ENCODE peak calls at places on chromosomes 6 and 20, in seven cellular contexts. One of them, this sample, is unnamed.

GRCh38 chr20:23086056-23086551 is at the start of gene CD93:
- DNase-seq in EL: no peak
- DNase-seq in stimulated activated CD4-positive, alpha-beta T cell treated with anti-CD3 and anti-CD28 coated beads, Interleukin-1b, Interleukin-23, amount 100 ng/mL, for 24 hours: no peak
- DNase-seq in stimulated activated CD8-positive, alpha-beta memory T cell treated with anti-CD3 and anti-CD28 coated beads, Interleukin-15, amount 100 ng/mL, for 24 hours: no peak
- DNase-seq in amniotic stem cell: no peak
- DNase-seq in body of pancreas: peak; percentile 50
- DNase-seq in astrocyte of the cerebellum: no peak
- DNase-seq in this sample: no peak

GRCh38 chr20:47557218-47557617 is 55.5 kb downstream of the NCOA3 start:
- DNase-seq in EL: no peak
- DNase-seq in stimulated activated CD4-positive, alpha-beta T cell treated with anti-CD3 and anti-CD28 coated beads, Interleukin-1b, Interleukin-23, amount 100 ng/mL, for 24 hours: no peak
- DNase-seq in stimulated activated CD8-positive, alpha-beta memory T cell treated with anti-CD3 and anti-CD28 coated beads, Interleukin-15, amount 100 ng/mL, for 24 hours: no peak
- DNase-seq in amniotic stem cell: no peak
- DNase-seq in body of pancreas: no peak
- DNase-seq in astrocyte of the cerebellum: no peak
- DNase-seq in this sample: no peak

GRCh38 chr6:157068691-157069228 is 254.6 kb downstream of the TMEM242 start:
- DNase-seq in EL: peak; percentile 28
- DNase-seq in stimulated activated CD4-positive, alpha-beta T cell treated with anti-CD3 and anti-CD28 coated beads, Interleukin-1b, Interleukin-23, amount 100 ng/mL, for 24 hours: no peak
- DNase-seq in stimulated activated CD8-positive, alpha-beta memory T cell treated with anti-CD3 and anti-CD28 coated beads, Interleukin-15, amount 100 ng/mL, for 24 hours: no peak
- DNase-seq in amniotic stem cell: no peak
- DNase-seq in body of pancreas: no peak
- DNase-seq in astrocyte of the cerebellum: no peak
- DNase-seq in this sample: no peak

GRCh38 chr6:13979284-13980171 is 54.8 kb downstream of the RNF182 start:
- DNase-seq in EL: no peak
- DNase-seq in stimulated activated CD4-positive, alpha-beta T cell treated with anti-CD3 and anti-CD28 coated beads, Interleukin-1b, Interleukin-23, amount 100 ng/mL, for 24 hours: no peak
- DNase-seq in stimulated activated CD8-positive, alpha-beta memory T cell treated with anti-CD3 and anti-CD28 coated beads, Interleukin-15, amount 100 ng/mL, for 24 hours: no peak
- DNase-seq in amniotic stem cell: no peak
- DNase-seq in body of pancreas: no peak
- DNase-seq in astrocyte of the cerebellum: no peak
- DNase-seq in this sample: no peak

GRCh38 chr6:33621396-33622388 is 570 bp downstream of the ITPR3 start:
- DNase-seq in EL: peak; percentile 67
- DNase-seq in stimulated activated CD4-positive, alpha-beta T cell treated with anti-CD3 and anti-CD28 coated beads, Interleukin-1b, Interleukin-23, amount 100 ng/mL, for 24 hours: no peak
- DNase-seq in stimulated activated CD8-positive, alpha-beta memory T cell treated with anti-CD3 and anti-CD28 coated beads, Interleukin-15, amount 100 ng/mL, for 24 hours: no peak
- DNase-seq in amniotic stem cell: no peak
- DNase-seq in body of pancreas: peak; percentile 43
- DNase-seq in astrocyte of the cerebellum: no peak
- DNase-seq in this sample: peak; percentile 60

GRCh38 chr6:97440590-97441176 is 157.7 kb upstream of the MMS22L start:
- DNase-seq in EL: peak; percentile 18
- DNase-seq in stimulated activated CD4-positive, alpha-beta T cell treated with anti-CD3 and anti-CD28 coated beads, Interleukin-1b, Interleukin-23, amount 100 ng/mL, for 24 hours: no peak
- DNase-seq in stimulated activated CD8-positive, alpha-beta memory T cell treated with anti-CD3 and anti-CD28 coated beads, Interleukin-15, amount 100 ng/mL, for 24 hours: no peak
- DNase-seq in amniotic stem cell: no peak
- DNase-seq in body of pancreas: no peak
- DNase-seq in astrocyte of the cerebellum: no peak
- DNase-seq in this sample: no peak

GRCh38 chr20:31260326-31260932 is 3.0 kb downstream of the DEFB115 start:
- DNase-seq in EL: no peak
- DNase-seq in stimulated activated CD4-positive, alpha-beta T cell treated with anti-CD3 and anti-CD28 coated beads, Interleukin-1b, Interleukin-23, amount 100 ng/mL, for 24 hours: no peak
- DNase-seq in stimulated activated CD8-positive, alpha-beta memory T cell treated with anti-CD3 and anti-CD28 coated beads, Interleukin-15, amount 100 ng/mL, for 24 hours: no peak
- DNase-seq in amniotic stem cell: no peak
- DNase-seq in body of pancreas: no peak
- DNase-seq in astrocyte of the cerebellum: no peak
- DNase-seq in this sample: no peak

GRCh38 chr20:37096415-37097039 is 730 bp upstream of the RBL1 start:
- DNase-seq in EL: no peak
- DNase-seq in stimulated activated CD4-positive, alpha-beta T cell treated with anti-CD3 and anti-CD28 coated beads, Interleukin-1b, Interleukin-23, amount 100 ng/mL, for 24 hours: no peak
- DNase-seq in stimulated activated CD8-positive, alpha-beta memory T cell treated with anti-CD3 and anti-CD28 coated beads, Interleukin-15, amount 100 ng/mL, for 24 hours: no peak
- DNase-seq in amniotic stem cell: no peak
- DNase-seq in body of pancreas: no peak
- DNase-seq in astrocyte of the cerebellum: no peak
- DNase-seq in this sample: no peak

GRCh38 chr6:36702656-36703055 is 5.0 kb downstream of the RAB44 start:
- DNase-seq in EL: no peak
- DNase-seq in stimulated activated CD4-positive, alpha-beta T cell treated with anti-CD3 and anti-CD28 coated beads, Interleukin-1b, Interleukin-23, amount 100 ng/mL, for 24 hours: no peak
- DNase-seq in stimulated activated CD8-positive, alpha-beta memory T cell treated with anti-CD3 and anti-CD28 coated beads, Interleukin-15, amount 100 ng/mL, for 24 hours: no peak
- DNase-seq in amniotic stem cell: no peak
- DNase-seq in body of pancreas: no peak
- DNase-seq in astrocyte of the cerebellum: no peak
- DNase-seq in this sample: no peak

GRCh38 chr6:166101819-166102419 is 65.7 kb downstream of the TBXT start:
- DNase-seq in EL: no peak
- DNase-seq in stimulated activated CD4-positive, alpha-beta T cell treated with anti-CD3 and anti-CD28 coated beads, Interleukin-1b, Interleukin-23, amount 100 ng/mL, for 24 hours: no peak
- DNase-seq in stimulated activated CD8-positive, alpha-beta memory T cell treated with anti-CD3 and anti-CD28 coated beads, Interleukin-15, amount 100 ng/mL, for 24 hours: no peak
- DNase-seq in amniotic stem cell: no peak
- DNase-seq in body of pancreas: no peak
- DNase-seq in astrocyte of the cerebellum: no peak
- DNase-seq in this sample: no peak

GRCh38 chr6:27332692-27333641 is 20.9 kb upstream of the POM121L2 start:
- DNase-seq in EL: peak; percentile 78
- DNase-seq in stimulated activated CD4-positive, alpha-beta T cell treated with anti-CD3 and anti-CD28 coated beads, Interleukin-1b, Interleukin-23, amount 100 ng/mL, for 24 hours: no peak
- DNase-seq in stimulated activated CD8-positive, alpha-beta memory T cell treated with anti-CD3 and anti-CD28 coated beads, Interleukin-15, amount 100 ng/mL, for 24 hours: no peak
- DNase-seq in amniotic stem cell: peak; percentile 18
- DNase-seq in body of pancreas: peak; percentile 17
- DNase-seq in astrocyte of the cerebellum: no peak
- DNase-seq in this sample: no peak

GRCh38 chr6:110284877-110285276 is 73.3 kb downstream of the METTL24 start:
- DNase-seq in EL: no peak
- DNase-seq in stimulated activated CD4-positive, alpha-beta T cell treated with anti-CD3 and anti-CD28 coated beads, Interleukin-1b, Interleukin-23, amount 100 ng/mL, for 24 hours: no peak
- DNase-seq in stimulated activated CD8-positive, alpha-beta memory T cell treated with anti-CD3 and anti-CD28 coated beads, Interleukin-15, amount 100 ng/mL, for 24 hours: no peak
- DNase-seq in amniotic stem cell: no peak
- DNase-seq in body of pancreas: no peak
- DNase-seq in astrocyte of the cerebellum: no peak
- DNase-seq in this sample: no peak

GRCh38 chr6:163667372-163668060 is 253.0 kb downstream of the QKI start:
- DNase-seq in EL: peak; percentile 51
- DNase-seq in stimulated activated CD4-positive, alpha-beta T cell treated with anti-CD3 and anti-CD28 coated beads, Interleukin-1b, Interleukin-23, amount 100 ng/mL, for 24 hours: no peak
- DNase-seq in stimulated activated CD8-positive, alpha-beta memory T cell treated with anti-CD3 and anti-CD28 coated beads, Interleukin-15, amount 100 ng/mL, for 24 hours: no peak
- DNase-seq in amniotic stem cell: no peak
- DNase-seq in body of pancreas: peak; percentile 76
- DNase-seq in astrocyte of the cerebellum: peak; percentile 15
- DNase-seq in this sample: peak; percentile 38

GRCh38 chr6:123295181-123295580 is 299.1 kb downstream of the CLVS2 start:
- DNase-seq in EL: no peak
- DNase-seq in stimulated activated CD4-positive, alpha-beta T cell treated with anti-CD3 and anti-CD28 coated beads, Interleukin-1b, Interleukin-23, amount 100 ng/mL, for 24 hours: no peak
- DNase-seq in stimulated activated CD8-positive, alpha-beta memory T cell treated with anti-CD3 and anti-CD28 coated beads, Interleukin-15, amount 100 ng/mL, for 24 hours: no peak
- DNase-seq in amniotic stem cell: no peak
- DNase-seq in body of pancreas: no peak
- DNase-seq in astrocyte of the cerebellum: no peak
- DNase-seq in this sample: no peak

This sample was measured in transverse colon.